ENCODE peak calls at places on chromosomes 7 and 10, in six cellular contexts. L is HCT116; R is activated naive CD4-positive, alpha-beta T cell; V is colonic mucosa; K is T-helper 17 cell; E is HFFc6. Z is an unnamed sample.

GRCh38 chr10:103812004-103812403 is 43.4 kb downstream of the SH3PXD2A start:
- DNase-seq in L (no peak), R (no peak), V (peak; percentile 91), K (no peak), E (no peak), Z (no peak)

GRCh38 chr10:78196964-78197363 is 163.3 kb downstream of the RPS24 start:
- DNase-seq in L (no peak), R (no peak), V (no peak), K (no peak), E (peak; percentile 88), Z (no peak)

GRCh38 chr7:34069676-34070075 is 164.3 kb downstream of the BMPER start:
- DNase-seq in L (no peak), R (no peak), V (no peak), K (no peak), E (peak; percentile 29), Z (no peak)

GRCh38 chr7:115494529-115495147 is 535.9 kb downstream of the TFEC start:
- DNase-seq in L (no peak), R (no peak), V (no peak), K (no peak), E (no peak), Z (no peak)

GRCh38 chr7:106070201-106070551 is 41.9 kb downstream of the SYPL1 start:
- DNase-seq in L (no peak), R (no peak), V (no peak), K (no peak), E (no peak), Z (peak; percentile 79)

GRCh38 chr7:43768201-43768893 is 9.9 kb downstream of the BLVRA start:
- DNase-seq in L (no peak), R (no peak), V (no peak), K (no peak), E (no peak), Z (no peak)

GRCh38 chr7:45073843-45074737 is 14.7 kb downstream of the NACAD start:
- DNase-seq in L (no peak), R (no peak), V (no peak), K (no peak), E (no peak), Z (peak; percentile 93)

GRCh38 chr10:106474891-106475290 is 689.6 kb downstream of the SORCS1 start:
- DNase-seq in L (no peak), R (no peak), V (no peak), K (no peak), E (peak; percentile 2), Z (no peak)

GRCh38 chr7:32335107-32335506 is 155.1 kb downstream of the LSM5 start:
- DNase-seq in L (no peak), R (no peak), V (no peak), K (no peak), E (no peak), Z (no peak)

GRCh38 chr7:77995717-77996116 is 197.1 kb downstream of the PHTF2 start:
- DNase-seq in L (no peak), R (no peak), V (no peak), K (no peak), E (peak; percentile 14), Z (no peak)

GRCh38 chr7:142870575-142871259 is 14.8 kb downstream of the TRPV6 start:
- DNase-seq in L (no peak), R (no peak), V (peak; percentile 12), K (no peak), E (no peak), Z (no peak)

GRCh38 chr7:103065666-103066065 is 8.9 kb downstream of the FBXL13 start:
- DNase-seq in L (peak; percentile 24), R (peak; percentile 3), V (peak; percentile 38), K (peak; percentile 22), E (no peak), Z (no peak)

GRCh38 chr7:47763063-47763974 is 181.4 kb upstream of the TNS3 start:
- DNase-seq in L (no peak), R (no peak), V (peak; percentile 35), K (no peak), E (peak; percentile 85), Z (peak; percentile 100)

GRCh38 chr10:131682271-131682962 is 218.4 kb upstream of the PPP2R2D start:
- DNase-seq in L (no peak), R (no peak), V (no peak), K (no peak), E (no peak), Z (no peak)

GRCh38 chr10:79981673-79982485 is 33.0 kb upstream of the SFTPD start:
- DNase-seq in L (peak; percentile 23), R (no peak), V (peak; percentile 60), K (no peak), E (peak; percentile 19), Z (peak; percentile 80)

GRCh38 chr10:29736325-29737208 is 101.8 kb upstream of the SVIL start:
- DNase-seq in L (no peak), R (no peak), V (peak; percentile 73), K (peak; percentile 16), E (no peak), Z (peak; percentile 69)

GRCh38 chr7:29878081-29878688 is 71.9 kb downstream of the WIPF3 start:
- DNase-seq in L (no peak), R (no peak), V (no peak), K (no peak), E (peak; percentile 49), Z (peak; percentile 50)

GRCh38 chr10:52540479-52540984 is 226.5 kb downstream of the DKK1 start:
- DNase-seq in L (no peak), R (no peak), V (no peak), K (no peak), E (no peak), Z (no peak)

GRCh38 chr10:6741561-6741960 is 161.5 kb upstream of the PRKCQ start:
- DNase-seq in L (no peak), R (no peak), V (no peak), K (no peak), E (no peak), Z (no peak)

GRCh38 chr10:31315453-31315852 is 3.6 kb upstream of the ZEB1 start:
- DNase-seq in L (no peak), R (no peak), V (no peak), K (no peak), E (peak; percentile 71), Z (no peak)

GRCh38 chr7:155802906-155803417 is 9.3 kb downstream of the SHH start:
- DNase-seq in L (no peak), R (no peak), V (no peak), K (no peak), E (no peak), Z (no peak)

GRCh38 chr7:148697950-148698396 is 730 bp upstream of the CUL1 start:
- DNase-seq in L (no peak), R (no peak), V (peak; percentile 52), K (no peak), E (peak; percentile 6), Z (no peak)

GRCh38 chr7:132041108-132041507 is 484.7 kb upstream of the PODXL start:
- DNase-seq in L (no peak), R (no peak), V (no peak), K (no peak), E (no peak), Z (no peak)

GRCh38 chr7:23383225-23383624 is 84.1 kb downstream of the MALSU1 start:
- DNase-seq in L (no peak), R (no peak), V (no peak), K (no peak), E (peak; percentile 41), Z (no peak)

GRCh38 chr7:88226886-88227516 is 7.2 kb upstream of the SRI start:
- DNase-seq in L (peak; percentile 68), R (no peak), V (peak; percentile 82), K (no peak), E (peak; percentile 66), Z (peak; percentile 83)

GRCh38 chr7:77245015-77245755 is 45.6 kb upstream of the FGL2 start:
- DNase-seq in L (no peak), R (no peak), V (no peak), K (no peak), E (no peak), Z (no peak)

GRCh38 chr10:45181483-45181882 is 133.9 kb downstream of the OR13A1 start:
- DNase-seq in L (no peak), R (no peak), V (peak; percentile 23), K (no peak), E (peak; percentile 3), Z (no peak)

GRCh38 chr7:51236470-51237127 is 80.0 kb downstream of the COBL start:
- DNase-seq in L (no peak), R (no peak), V (no peak), K (no peak), E (no peak), Z (no peak)

GRCh38 chr10:28291881-28292297 is 11.0 kb downstream of the MPP7 start:
- DNase-seq in L (peak; percentile 71), R (no peak), V (no peak), K (no peak), E (peak; percentile 74), Z (no peak)

GRCh38 chr10:86668297-86669165 is at the start of gene LDB3:
- DNase-seq in L (no peak), R (no peak), V (no peak), K (no peak), E (peak; percentile 36), Z (peak; percentile 73)

GRCh38 chr7:31549621-31550020 is 35.7 kb downstream of the ITPRID1 start:
- DNase-seq in L (no peak), R (no peak), V (no peak), K (no peak), E (no peak), Z (no peak)

GRCh38 chr7:123220396-123220795 is 20.6 kb upstream of the SLC13A1 start:
- DNase-seq in L (no peak), R (no peak), V (no peak), K (no peak), E (no peak), Z (no peak)

Z was measured in PC-9.